ENCODE peak calls at places on chromosomes 11 and 22, in ten cellular contexts. One of them, this sample, is unnamed.

GRCh38 chr11:88050247-88050646 is 125.0 kb downstream of the RAB38 start:
- DNase-seq in right atrium auricular region: no peak
- DNase-seq in fibroblast of pulmonary artery: no peak
- DNase-seq in lower lobe of right lung: no peak
- DNase-seq in heart right ventricle: no peak
- DNase-seq in cardiac fibroblast: no peak
- DNase-seq in progenitor cell of endocrine pancreas: no peak
- DNase-seq in kidney: no peak
- DNase-seq in cardiac muscle cell: no peak
- DNase-seq in mucosa of descending colon: no peak
- DNase-seq in this sample: no peak

GRCh38 chr11:12404461-12404860 is 27.1 kb downstream of the PARVA start:
- DNase-seq in mucosa of descending colon: no peak
- DNase-seq in lower lobe of right lung: no peak
- DNase-seq in right atrium auricular region: no peak
- DNase-seq in fibroblast of pulmonary artery: no peak
- DNase-seq in cardiac fibroblast: no peak
- DNase-seq in heart right ventricle: no peak
- DNase-seq in kidney: no peak
- DNase-seq in cardiac muscle cell: no peak
- DNase-seq in progenitor cell of endocrine pancreas: no peak
- DNase-seq in this sample: no peak

GRCh38 chr11:76592025-76592914 is 78.3 kb downstream of the LRRC32 start:
- DNase-seq in right atrium auricular region: no peak
- DNase-seq in lower lobe of right lung: no peak
- DNase-seq in fibroblast of pulmonary artery: no peak
- DNase-seq in mucosa of descending colon: peak
- DNase-seq in progenitor cell of endocrine pancreas: no peak
- DNase-seq in kidney: no peak
- DNase-seq in cardiac fibroblast: no peak
- DNase-seq in heart right ventricle: no peak
- DNase-seq in cardiac muscle cell: no peak
- DNase-seq in this sample: no peak

GRCh38 chr11:48062649-48063048 is 82.3 kb downstream of the PTPRJ start:
- DNase-seq in progenitor cell of endocrine pancreas: no peak
- DNase-seq in fibroblast of pulmonary artery: no peak
- DNase-seq in heart right ventricle: no peak
- DNase-seq in cardiac fibroblast: no peak
- DNase-seq in lower lobe of right lung: no peak
- DNase-seq in cardiac muscle cell: no peak
- DNase-seq in kidney: no peak
- DNase-seq in right atrium auricular region: no peak
- DNase-seq in mucosa of descending colon: no peak
- DNase-seq in this sample: no peak

GRCh38 chr22:44449683-44450425 is 48.2 kb downstream of the RTL6 start:
- DNase-seq in cardiac fibroblast: no peak
- DNase-seq in cardiac muscle cell: no peak
- DNase-seq in right atrium auricular region: no peak
- DNase-seq in mucosa of descending colon: no peak
- DNase-seq in lower lobe of right lung: no peak
- DNase-seq in heart right ventricle: no peak
- DNase-seq in fibroblast of pulmonary artery: no peak
- DNase-seq in kidney: peak
- DNase-seq in progenitor cell of endocrine pancreas: no peak
- DNase-seq in this sample: no peak

GRCh38 chr22:40525250-40525884 is 111.2 kb downstream of the MRTFA start:
- DNase-seq in right atrium auricular region: no peak
- DNase-seq in mucosa of descending colon: peak
- DNase-seq in fibroblast of pulmonary artery: peak
- DNase-seq in heart right ventricle: peak
- DNase-seq in lower lobe of right lung: peak
- DNase-seq in cardiac fibroblast: peak
- DNase-seq in kidney: no peak
- DNase-seq in progenitor cell of endocrine pancreas: no peak
- DNase-seq in cardiac muscle cell: peak
- DNase-seq in this sample: peak

GRCh38 chr11:61923166-61924015 is 6.0 kb upstream of the RAB3IL1 start:
- DNase-seq in cardiac fibroblast: peak
- DNase-seq in mucosa of descending colon: peak
- DNase-seq in cardiac muscle cell: peak
- DNase-seq in fibroblast of pulmonary artery: peak
- DNase-seq in right atrium auricular region: peak
- DNase-seq in progenitor cell of endocrine pancreas: peak
- DNase-seq in lower lobe of right lung: no peak
- DNase-seq in heart right ventricle: peak
- DNase-seq in kidney: peak
- DNase-seq in this sample: no peak

GRCh38 chr22:19843107-19843856 is 11.4 kb downstream of the GNB1L start:
- DNase-seq in lower lobe of right lung: no peak
- DNase-seq in fibroblast of pulmonary artery: no peak
- DNase-seq in progenitor cell of endocrine pancreas: no peak
- DNase-seq in cardiac muscle cell: peak
- DNase-seq in mucosa of descending colon: no peak
- DNase-seq in kidney: peak
- DNase-seq in cardiac fibroblast: no peak
- DNase-seq in heart right ventricle: no peak
- DNase-seq in right atrium auricular region: peak
- DNase-seq in this sample: no peak

GRCh38 chr11:64372802-64373597 is 14.0 kb downstream of the RPS6KA4 start:
- DNase-seq in fibroblast of pulmonary artery: no peak
- DNase-seq in right atrium auricular region: no peak
- DNase-seq in heart right ventricle: no peak
- DNase-seq in cardiac muscle cell: no peak
- DNase-seq in lower lobe of right lung: no peak
- DNase-seq in cardiac fibroblast: peak
- DNase-seq in mucosa of descending colon: peak
- DNase-seq in progenitor cell of endocrine pancreas: no peak
- DNase-seq in kidney: peak
- DNase-seq in this sample: no peak

GRCh38 chr22:44918166-44918924 is 91.5 kb downstream of the PHF21B start:
- DNase-seq in cardiac muscle cell: no peak
- DNase-seq in right atrium auricular region: no peak
- DNase-seq in kidney: peak
- DNase-seq in heart right ventricle: no peak
- DNase-seq in cardiac fibroblast: no peak
- DNase-seq in lower lobe of right lung: peak
- DNase-seq in mucosa of descending colon: no peak
- DNase-seq in fibroblast of pulmonary artery: no peak
- DNase-seq in progenitor cell of endocrine pancreas: no peak
- DNase-seq in this sample: no peak

GRCh38 chr11:34600339-34601084 is 20.4 kb upstream of the EHF start:
- DNase-seq in lower lobe of right lung: peak
- DNase-seq in cardiac fibroblast: no peak
- DNase-seq in right atrium auricular region: no peak
- DNase-seq in heart right ventricle: no peak
- DNase-seq in kidney: peak
- DNase-seq in mucosa of descending colon: peak
- DNase-seq in progenitor cell of endocrine pancreas: peak
- DNase-seq in fibroblast of pulmonary artery: peak
- DNase-seq in cardiac muscle cell: peak
- DNase-seq in this sample: no peak

GRCh38 chr22:37279469-37279868 is 2.8 kb upstream of the CYTH4 start:
- DNase-seq in fibroblast of pulmonary artery: peak
- DNase-seq in lower lobe of right lung: no peak
- DNase-seq in kidney: peak
- DNase-seq in cardiac muscle cell: no peak
- DNase-seq in right atrium auricular region: no peak
- DNase-seq in cardiac fibroblast: peak
- DNase-seq in mucosa of descending colon: peak
- DNase-seq in heart right ventricle: no peak
- DNase-seq in progenitor cell of endocrine pancreas: no peak
- DNase-seq in this sample: no peak

GRCh38 chr11:61601512-61601911 is 20.6 kb upstream of the SYT7 start:
- DNase-seq in progenitor cell of endocrine pancreas: no peak
- DNase-seq in kidney: no peak
- DNase-seq in lower lobe of right lung: no peak
- DNase-seq in cardiac muscle cell: no peak
- DNase-seq in fibroblast of pulmonary artery: no peak
- DNase-seq in mucosa of descending colon: peak
- DNase-seq in cardiac fibroblast: no peak
- DNase-seq in heart right ventricle: no peak
- DNase-seq in right atrium auricular region: no peak
- DNase-seq in this sample: no peak

GRCh38 chr11:11841121-11841604 is 609 bp upstream of the USP47 start:
- DNase-seq in fibroblast of pulmonary artery: peak
- DNase-seq in cardiac fibroblast: peak
- DNase-seq in lower lobe of right lung: no peak
- DNase-seq in progenitor cell of endocrine pancreas: peak
- DNase-seq in cardiac muscle cell: peak
- DNase-seq in right atrium auricular region: peak
- DNase-seq in mucosa of descending colon: peak
- DNase-seq in kidney: peak
- DNase-seq in heart right ventricle: peak
- DNase-seq in this sample: no peak

GRCh38 chr11:59141673-59142460 is 789 bp upstream of the FAM111A start:
- DNase-seq in fibroblast of pulmonary artery: peak
- DNase-seq in cardiac fibroblast: peak
- DNase-seq in kidney: no peak
- DNase-seq in heart right ventricle: no peak
- DNase-seq in lower lobe of right lung: no peak
- DNase-seq in mucosa of descending colon: no peak
- DNase-seq in right atrium auricular region: no peak
- DNase-seq in progenitor cell of endocrine pancreas: no peak
- DNase-seq in cardiac muscle cell: no peak
- DNase-seq in this sample: no peak

GRCh38 chr11:101987370-101987769 is 59.9 kb upstream of the CFAP300 start:
- DNase-seq in heart right ventricle: no peak
- DNase-seq in kidney: no peak
- DNase-seq in progenitor cell of endocrine pancreas: no peak
- DNase-seq in cardiac fibroblast: no peak
- DNase-seq in mucosa of descending colon: no peak
- DNase-seq in cardiac muscle cell: no peak
- DNase-seq in fibroblast of pulmonary artery: no peak
- DNase-seq in right atrium auricular region: no peak
- DNase-seq in lower lobe of right lung: no peak
- DNase-seq in this sample: no peak
- TF ChIP-seq CTCF in heart right ventricle: no peak
- TF ChIP-seq CTCF in kidney: no peak
- TF ChIP-seq CTCF in progenitor cell of endocrine pancreas: peak
- TF ChIP-seq CTCF in cardiac fibroblast: no peak
- TF ChIP-seq CTCF in mucosa of descending colon: no peak
- TF ChIP-seq CTCF in cardiac muscle cell: peak
- TF ChIP-seq CTCF in fibroblast of pulmonary artery: no peak
- TF ChIP-seq CTCF in right atrium auricular region: no peak
- TF ChIP-seq CTCF in lower lobe of right lung: no peak
- TF ChIP-seq CTCF in this sample: no peak

DNA sequence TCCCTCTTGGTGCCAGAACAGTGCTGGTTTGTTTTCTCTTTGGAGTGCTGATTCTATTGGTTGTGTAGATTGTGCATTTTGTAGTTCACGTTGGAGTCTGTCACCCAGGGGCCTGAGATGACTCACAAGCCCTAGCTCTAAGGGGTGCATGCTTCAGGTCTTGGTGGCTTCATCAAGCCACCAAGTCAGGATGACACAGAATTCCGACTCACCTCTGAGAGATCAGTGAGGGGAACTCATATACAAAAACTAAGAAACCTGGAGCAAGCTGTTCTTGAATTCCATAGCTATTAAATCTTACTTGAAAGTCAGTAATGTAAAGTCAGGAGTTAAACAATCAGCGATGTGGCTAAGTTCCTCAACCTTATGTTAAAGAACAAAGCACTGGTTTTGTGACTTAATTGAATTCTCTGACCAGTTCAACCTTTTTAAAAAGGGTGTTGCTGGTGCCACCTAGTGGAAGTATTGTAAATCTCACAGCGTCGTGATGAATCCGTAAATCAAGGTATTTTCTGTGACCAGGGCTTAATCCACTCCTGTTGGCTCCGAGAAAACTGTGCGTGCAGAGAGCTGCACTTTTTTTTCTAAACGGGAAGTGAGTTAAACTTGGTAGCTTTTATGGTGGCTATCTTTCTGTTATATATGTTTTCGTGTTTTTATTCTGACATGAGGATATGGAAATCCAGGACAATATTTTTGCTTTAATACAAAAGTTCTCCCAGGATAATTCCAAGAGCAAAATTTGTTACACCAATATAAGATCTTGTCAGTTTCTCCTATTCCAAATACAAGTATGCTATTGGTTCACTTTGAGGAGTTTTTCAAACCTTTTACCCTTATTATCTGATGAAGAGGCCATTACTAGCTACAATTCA is 14.6 kb downstream of the MMP13 start:
- DNase-seq in lower lobe of right lung: no peak
- DNase-seq in cardiac fibroblast: peak
- DNase-seq in fibroblast of pulmonary artery: peak
- DNase-seq in heart right ventricle: no peak
- DNase-seq in mucosa of descending colon: no peak
- DNase-seq in cardiac muscle cell: peak
- DNase-seq in progenitor cell of endocrine pancreas: peak
- DNase-seq in right atrium auricular region: no peak
- DNase-seq in kidney: no peak
- DNase-seq in this sample: peak
- TF ChIP-seq CTCF in lower lobe of right lung: peak
- TF ChIP-seq CTCF in cardiac fibroblast: peak
- TF ChIP-seq CTCF in fibroblast of pulmonary artery: peak
- TF ChIP-seq CTCF in heart right ventricle: peak
- TF ChIP-seq CTCF in mucosa of descending colon: peak
- TF ChIP-seq CTCF in cardiac muscle cell: peak
- TF ChIP-seq CTCF in progenitor cell of endocrine pancreas: peak
- TF ChIP-seq CTCF in right atrium auricular region: peak
- TF ChIP-seq CTCF in kidney: peak
- TF ChIP-seq CTCF in this sample: peak

DNA sequence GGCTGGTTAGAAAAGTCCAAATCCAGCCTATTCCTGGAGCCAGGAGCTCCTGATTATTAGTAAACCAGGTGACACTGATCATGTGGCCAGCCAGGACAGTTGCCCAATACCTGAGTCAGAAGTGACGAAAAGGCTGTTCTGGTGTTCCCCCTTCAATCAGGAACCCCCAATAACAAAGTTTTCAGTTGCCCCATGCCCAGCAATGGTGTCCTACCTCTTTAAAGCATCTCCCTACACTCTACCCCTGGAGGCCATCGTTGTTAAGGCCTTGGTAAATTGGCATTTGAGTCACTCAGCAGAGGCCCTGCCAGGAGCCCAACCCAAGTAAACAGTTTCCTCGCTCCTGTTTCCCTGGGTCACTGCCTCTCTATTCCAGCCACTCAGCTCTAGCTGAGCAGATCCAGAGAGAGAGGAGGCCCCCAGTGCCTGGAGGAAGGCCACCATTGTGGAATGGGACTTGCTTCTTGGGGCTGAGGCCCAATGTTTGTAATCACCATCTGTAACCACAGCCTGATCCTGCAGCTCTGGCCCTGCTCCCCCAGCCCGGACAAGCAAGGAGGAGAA is 25.0 kb downstream of the ARHGAP1 start:
- DNase-seq in mucosa of descending colon: peak
- DNase-seq in cardiac muscle cell: no peak
- DNase-seq in fibroblast of pulmonary artery: peak
- DNase-seq in cardiac fibroblast: peak
- DNase-seq in right atrium auricular region: peak
- DNase-seq in kidney: no peak
- DNase-seq in heart right ventricle: peak
- DNase-seq in lower lobe of right lung: no peak
- DNase-seq in progenitor cell of endocrine pancreas: no peak
- DNase-seq in this sample: no peak
- TF ChIP-seq CTCF in mucosa of descending colon: no peak
- TF ChIP-seq CTCF in cardiac muscle cell: no peak
- TF ChIP-seq CTCF in fibroblast of pulmonary artery: peak
- TF ChIP-seq CTCF in cardiac fibroblast: peak
- TF ChIP-seq CTCF in right atrium auricular region: no peak
- TF ChIP-seq CTCF in kidney: no peak
- TF ChIP-seq CTCF in heart right ventricle: no peak
- TF ChIP-seq CTCF in lower lobe of right lung: no peak
- TF ChIP-seq CTCF in progenitor cell of endocrine pancreas: no peak
- TF ChIP-seq CTCF in this sample: no peak

GRCh38 chr11:67665537-67666302 is 8.7 kb downstream of the ALDH3B2 start:
- DNase-seq in fibroblast of pulmonary artery: no peak
- DNase-seq in heart right ventricle: no peak
- DNase-seq in cardiac muscle cell: peak
- DNase-seq in mucosa of descending colon: peak
- DNase-seq in cardiac fibroblast: no peak
- DNase-seq in kidney: peak
- DNase-seq in lower lobe of right lung: no peak
- DNase-seq in right atrium auricular region: no peak
- DNase-seq in progenitor cell of endocrine pancreas: no peak
- DNase-seq in this sample: no peak
- TF ChIP-seq CTCF in fibroblast of pulmonary artery: no peak
- TF ChIP-seq CTCF in heart right ventricle: no peak
- TF ChIP-seq CTCF in cardiac muscle cell: no peak
- TF ChIP-seq CTCF in mucosa of descending colon: no peak
- TF ChIP-seq CTCF in cardiac fibroblast: no peak
- TF ChIP-seq CTCF in kidney: peak
- TF ChIP-seq CTCF in lower lobe of right lung: peak
- TF ChIP-seq CTCF in right atrium auricular region: peak
- TF ChIP-seq CTCF in progenitor cell of endocrine pancreas: peak
- TF ChIP-seq CTCF in this sample: peak

This sample was measured in neural crest cell.